ENCODE peak calls at places on chromosomes 11 and 22, in six cellular contexts. F, J, V, B, N and E are unnamed samples.

GRCh38 chr11:61333638-61334433 is 808 bp downstream of the TKFC start:
- DNase-seq in V (no peak), F (no peak), N (no peak), B (no peak), J (no peak), E (no peak)

GRCh38 chr11:12029738-12030363 is 21.4 kb upstream of the DKK3 start:
- DNase-seq in J (no peak), N (no peak), V (no peak), B (no peak), F (no peak), E (no peak)

GRCh38 chr11:7250166-7250565 is 1.5 kb upstream of the SYT9 start:
- DNase-seq in N (no peak), V (no peak), F (no peak), B (no peak), J (no peak), E (no peak)

GRCh38 chr11:12079726-12080556 is 30.4 kb upstream of the MICAL2 start:
- DNase-seq in B (peak; percentile 90), J (no peak), N (peak; percentile 56), F (peak; percentile 99), V (peak; percentile 30), E (no peak)

GRCh38 chr11:68854273-68854958 is 12.7 kb upstream of the CPT1A start:
- DNase-seq in F (no peak), N (no peak), J (no peak), V (no peak), B (no peak), E (no peak)

GRCh38 chr11:44684886-44685285 is 41.9 kb upstream of the TSPAN18 start:
- DNase-seq in F (no peak), N (no peak), B (no peak), J (no peak), V (no peak), E (no peak)

GRCh38 chr11:116694815-116695590 is 77.8 kb downstream of the BUD13 start:
- DNase-seq in N (no peak), B (no peak), V (no peak), J (no peak), F (no peak), E (peak; percentile 8)

GRCh38 chr22:37607010-37607911 is 1.4 kb upstream of the GGA1 start:
- DNase-seq in N (peak; percentile 95), J (peak; percentile 95), F (peak; percentile 65), V (peak; percentile 59), B (no peak), E (peak; percentile 91)

GRCh38 chr11:7600205-7600775 is 73.0 kb downstream of the CYB5R2 start:
- DNase-seq in J (no peak), B (no peak), N (peak; percentile 21), F (peak; percentile 72), V (no peak), E (peak; percentile 45)

GRCh38 chr22:27135582-27135981 is 478.2 kb downstream of the MIAT start:
- DNase-seq in J (no peak), F (peak; percentile 77), B (no peak), V (no peak), N (no peak), E (no peak)

GRCh38 chr11:45834298-45834756 is 12.9 kb upstream of the CRY2 start:
- DNase-seq in B (no peak), F (no peak), J (no peak), V (no peak), N (no peak), E (no peak)

GRCh38 chr11:17561466-17562001 is 14.5 kb downstream of the OTOG start:
- DNase-seq in V (no peak), B (no peak), J (no peak), F (no peak), N (no peak), E (no peak)

GRCh38 chr11:129315781-129316579 is 59.7 kb upstream of the BARX2 start:
- DNase-seq in N (peak; percentile 72), V (no peak), F (no peak), B (no peak), J (peak; percentile 84), E (peak; percentile 62)

GRCh38 chr22:36369922-36370781 is 17.6 kb downstream of the MYH9 start:
- DNase-seq in V (no peak), N (peak; percentile 80), F (peak; percentile 74), B (no peak), J (peak; percentile 81), E (peak; percentile 78)

GRCh38 chr22:39658367-39658766 is 87.8 kb downstream of the CACNA1I start:
- DNase-seq in N (peak; percentile 13), B (no peak), V (no peak), J (no peak), F (no peak), E (no peak)

GRCh38 chr11:133656100-133656635 is 123.9 kb upstream of the OPCML start:
- DNase-seq in N (no peak), F (no peak), J (no peak), B (no peak), V (no peak), E (no peak)

GRCh38 chr22:16960220-16960883 is 47.7 kb downstream of the GAB4 start:
- DNase-seq in N (no peak), V (no peak), J (no peak), B (no peak), F (no peak), E (no peak)

GRCh38 chr11:128575174-128575955 is 12.0 kb downstream of the ETS1 start:
- DNase-seq in V (no peak), J (no peak), N (no peak), F (no peak), B (no peak), E (no peak)

GRCh38 chr22:43295173-43295572 is 48.0 kb downstream of the SCUBE1 start:
- DNase-seq in F (no peak), N (no peak), J (no peak), V (no peak), B (no peak), E (no peak)

GRCh38 chr11:96235725-96236124 is 107.3 kb downstream of the MAML2 start:
- DNase-seq in F (no peak), B (no peak), J (no peak), N (no peak), V (no peak), E (no peak)

GRCh38 chr11:34826384-34826726 is 89.8 kb downstream of the APIP start:
- DNase-seq in N (no peak), V (no peak), F (no peak), B (no peak), J (no peak), E (no peak)

GRCh38 chr11:15059132-15059531 is 14.3 kb upstream of the CALCB start:
- DNase-seq in J (no peak), B (no peak), V (no peak), F (no peak), N (no peak), E (no peak)

GRCh38 chr11:132312616-132313210 is 942.3 kb downstream of the NTM start:
- DNase-seq in J (no peak), F (peak; percentile 49), V (no peak), N (no peak), B (no peak), E (no peak)